ENCODE peak calls at places on chromosomes 4 and X, in six cellular contexts. C, U, T, P, X and M are unnamed samples.

GRCh38 chr4:74426101-74426500 is 18.8 kb upstream of the AREG start:
- DNase-seq in C (peak), U (no peak), T (no peak), P (peak), X (no peak), M (peak)

GRCh38 chr4:184826315-184827266 is 823 bp upstream of the ACSL1 start:
- DNase-seq in C (no peak), U (no peak), T (peak), P (no peak), X (no peak), M (no peak)

GRCh38 chrX:24150051-24150790 is 692 bp downstream of the ZFX start:
- DNase-seq in C (peak), U (peak), T (peak), P (peak), X (peak), M (peak)

GRCh38 chr4:152614337-152614736 is 65.5 kb downstream of the TMEM154 start:
- DNase-seq in C (peak), U (no peak), T (no peak), P (no peak), X (no peak), M (no peak)

GRCh38 chr4:114780205-114780604 is 181.6 kb downstream of the UGT8 start:
- DNase-seq in C (peak), U (no peak), T (no peak), P (peak), X (peak), M (peak)

GRCh38 chr4:182876006-182876405 is 41.2 kb downstream of the DCTD start:
- DNase-seq in C (no peak), U (no peak), T (no peak), P (no peak), X (no peak), M (no peak)

GRCh38 chr4:27358269-27358668 is 497.6 kb downstream of the STIM2 start:
- DNase-seq in C (no peak), U (no peak), T (no peak), P (no peak), X (no peak), M (no peak)

GRCh38 chr4:6334203-6334887 is 64.7 kb downstream of the WFS1 start:
- DNase-seq in C (no peak), U (no peak), T (peak), P (no peak), X (no peak), M (no peak)

GRCh38 chrX:11458175-11458574 is 165.0 kb downstream of the AMELX start:
- DNase-seq in C (no peak), U (no peak), T (no peak), P (peak), X (peak), M (no peak)

GRCh38 chrX:78098108-78098507 is 5.9 kb upstream of the PGK1 start:
- DNase-seq in C (no peak), U (no peak), T (no peak), P (no peak), X (no peak), M (no peak)

GRCh38 chr4:186104114-186104894 is at the start of gene FAM149A:
- DNase-seq in C (no peak), U (no peak), T (peak), P (no peak), X (no peak), M (no peak)

GRCh38 chrX:14030248-14030592 is 528 bp upstream of the GEMIN8 start:
- DNase-seq in C (peak), U (no peak), T (no peak), P (peak), X (peak), M (peak)

GRCh38 chrX:56788717-56789122 is 59.7 kb downstream of the NBDY start:
- DNase-seq in C (peak), U (no peak), T (peak), P (peak), X (no peak), M (peak)
- TF ChIP-seq CTCF in C (peak), U (no peak), T (no peak), P (peak), X (no peak), M (peak)

DNA sequence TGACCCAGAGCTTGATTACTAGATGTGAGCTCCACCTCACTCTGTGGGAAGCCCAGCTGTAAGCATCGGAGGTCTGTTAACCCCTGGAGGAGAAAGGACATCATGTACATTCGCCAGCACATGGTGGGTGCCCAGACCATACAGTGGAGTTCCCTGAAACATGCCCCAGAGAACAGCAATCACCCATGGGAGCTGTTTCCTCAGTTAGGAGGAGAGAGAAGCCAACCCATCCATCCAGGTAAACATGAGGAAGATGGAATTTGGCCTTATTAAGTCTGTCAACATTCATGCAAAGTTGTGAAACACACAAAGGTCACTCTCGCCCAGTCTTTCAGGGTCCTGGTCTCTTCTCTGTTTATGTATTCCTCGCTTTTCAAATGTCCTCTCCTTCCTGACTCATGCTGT is 354.7 kb downstream of the ANK2 start:
- DNase-seq in C (no peak), U (no peak), T (no peak), P (no peak), X (no peak), M (no peak)
- TF ChIP-seq CTCF in C (no peak), U (no peak), T (no peak), P (no peak), X (no peak), M (no peak)

DNA sequence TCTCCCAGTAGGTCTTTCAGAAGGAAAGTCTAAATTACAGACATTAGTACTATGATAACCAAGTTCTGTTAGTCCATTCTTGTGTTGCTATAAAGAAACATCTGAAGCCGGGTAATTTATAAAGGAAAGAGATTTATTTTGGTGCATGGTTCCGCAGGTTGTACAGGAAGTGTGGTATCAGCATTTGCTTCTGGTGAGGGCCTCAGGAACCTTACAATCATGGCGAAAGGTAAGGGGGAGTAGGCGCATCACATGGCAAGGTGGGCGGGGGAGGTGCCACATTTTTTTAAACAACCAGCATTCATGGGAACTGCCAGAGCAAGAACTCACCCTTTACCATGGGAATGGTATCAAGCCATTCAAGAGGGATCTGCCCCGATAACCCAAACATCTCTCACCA is 26.2 kb upstream of the USP46 start:
- DNase-seq in C (no peak), U (no peak), T (no peak), P (no peak), X (no peak), M (no peak)
- TF ChIP-seq CTCF in C (no peak), U (no peak), T (no peak), P (no peak), X (no peak), M (no peak)

GRCh38 chrX:147803948-147804347 is 107.8 kb upstream of the FMR1 start:
- DNase-seq in C (peak), U (no peak), T (no peak), P (peak), X (no peak), M (no peak)
- TF ChIP-seq CTCF in C (peak), U (peak), T (no peak), P (peak), X (peak), M (no peak)

GRCh38 chr4:22512306-22512705 is 3.6 kb downstream of the ADGRA3 start:
- DNase-seq in C (no peak), U (no peak), T (no peak), P (peak), X (no peak), M (no peak)

GRCh38 chr4:22514431-22514830 is 1.4 kb downstream of the ADGRA3 start:
- DNase-seq in C (no peak), U (no peak), T (no peak), P (peak), X (peak), M (peak)

GRCh38 chr4:22514001-22514400 is 1.9 kb downstream of the ADGRA3 start:
- DNase-seq in C (no peak), U (no peak), T (no peak), P (peak), X (peak), M (peak)

GRCh38 chr4:22515888-22516541 is at the start of gene ADGRA3:
- DNase-seq in C (no peak), U (peak), T (peak), P (peak), X (peak), M (peak)

GRCh38 chr4:22515145-22515887 is 550 bp downstream of the ADGRA3 start:
- DNase-seq in C (peak), U (no peak), T (peak), P (peak), X (peak), M (peak)
- TF ChIP-seq CTCF in C (peak), U (no peak), T (peak), P (no peak), X (no peak), M (no peak)

GRCh38 chrX:113260474-113260873 is 419.8 kb upstream of the AMOT start:
- DNase-seq in C (no peak), U (no peak), T (no peak), P (peak), X (no peak), M (no peak)
- TF ChIP-seq CTCF in C (no peak), U (no peak), T (no peak), P (peak), X (no peak), M (no peak)

GRCh38 chrX:3192835-3193234 is 151.6 kb downstream of the ARSF start:
- DNase-seq in C (no peak), U (no peak), T (no peak), P (no peak), X (no peak), M (no peak)
- TF ChIP-seq CTCF in C (no peak), U (no peak), T (no peak), P (no peak), X (no peak), M (no peak)

GRCh38 chr4:149897784-149898183 is 82.1 kb upstream of the IQCM start:
- DNase-seq in C (peak), U (no peak), T (no peak), P (peak), X (no peak), M (peak)

GRCh38 chr4:149891381-149891780 is 75.7 kb upstream of the IQCM start:
- DNase-seq in C (no peak), U (no peak), T (no peak), P (no peak), X (peak), M (no peak)

GRCh38 chr4:149901128-149901527 is 85.5 kb upstream of the IQCM start:
- DNase-seq in C (no peak), U (no peak), T (no peak), P (no peak), X (no peak), M (no peak)

DNA sequence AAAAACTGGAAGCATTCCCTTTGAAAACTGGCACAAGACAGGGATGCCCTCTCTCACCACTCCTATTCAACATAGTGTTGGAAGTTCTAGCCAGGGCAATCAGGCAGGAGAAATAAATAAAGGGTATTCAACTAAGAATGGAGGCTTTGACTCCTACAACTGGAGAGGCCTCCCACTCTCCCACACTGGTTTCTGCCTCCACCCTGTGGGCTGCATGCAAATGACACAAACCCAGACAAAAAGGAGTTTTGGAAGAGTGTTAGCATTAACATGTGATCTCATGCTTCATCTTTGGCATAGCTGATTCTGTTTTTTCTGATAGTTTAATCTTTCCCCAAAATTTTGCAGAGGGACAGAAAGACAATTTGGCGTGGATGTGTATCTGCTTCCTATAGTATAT is 80.8 kb upstream of the IQCM start:
- DNase-seq in C (peak), U (no peak), T (no peak), P (peak), X (peak), M (peak)
- TF ChIP-seq CTCF in C (peak), U (peak), T (no peak), P (peak), X (peak), M (peak)